ENCODE peak calls at places on chromosomes 7 and 10, in eight cellular contexts. One of them, this sample, is unnamed.

GRCh38 chr10:43002596-43002995 is 74.3 kb upstream of the RET start:
- DNase-seq in fibroblast of lung: no peak
- DNase-seq in pancreas: no peak
- DNase-seq in neuronal stem cell: no peak
- DNase-seq in psoas muscle: no peak
- DNase-seq in A549: no peak
- DNase-seq in right atrium auricular region: no peak
- DNase-seq in heart right ventricle: no peak
- DNase-seq in this sample: no peak

GRCh38 chr7:99791021-99791420 is 7.0 kb upstream of the CYP3A4 start:
- DNase-seq in fibroblast of lung: peak; percentile 21
- DNase-seq in pancreas: no peak
- DNase-seq in neuronal stem cell: no peak
- DNase-seq in psoas muscle: no peak
- DNase-seq in A549: no peak
- DNase-seq in right atrium auricular region: no peak
- DNase-seq in heart right ventricle: no peak
- DNase-seq in this sample: no peak

GRCh38 chr10:117476716-117477115 is 65.8 kb upstream of the EMX2 start:
- DNase-seq in fibroblast of lung: no peak
- DNase-seq in pancreas: no peak
- DNase-seq in neuronal stem cell: no peak
- DNase-seq in psoas muscle: peak; percentile 70
- DNase-seq in A549: no peak
- DNase-seq in right atrium auricular region: no peak
- DNase-seq in heart right ventricle: no peak
- DNase-seq in this sample: no peak

GRCh38 chr7:101522021-101522420 is 107.1 kb downstream of the MYL10 start:
- DNase-seq in fibroblast of lung: no peak
- DNase-seq in pancreas: no peak
- DNase-seq in neuronal stem cell: no peak
- DNase-seq in psoas muscle: no peak
- DNase-seq in A549: no peak
- DNase-seq in right atrium auricular region: no peak
- DNase-seq in heart right ventricle: no peak
- DNase-seq in this sample: no peak

GRCh38 chr10:7942311-7942710 is 112.2 kb upstream of the GATA3 start:
- DNase-seq in fibroblast of lung: no peak
- DNase-seq in pancreas: no peak
- DNase-seq in neuronal stem cell: no peak
- DNase-seq in psoas muscle: no peak
- DNase-seq in A549: no peak
- DNase-seq in right atrium auricular region: no peak
- DNase-seq in heart right ventricle: no peak
- DNase-seq in this sample: no peak

GRCh38 chr10:949446-949845 is 17.9 kb upstream of the LARP4B start:
- DNase-seq in fibroblast of lung: no peak
- DNase-seq in pancreas: no peak
- DNase-seq in neuronal stem cell: no peak
- DNase-seq in psoas muscle: no peak
- DNase-seq in A549: no peak
- DNase-seq in right atrium auricular region: no peak
- DNase-seq in heart right ventricle: no peak
- DNase-seq in this sample: no peak

GRCh38 chr7:37067961-37068536 is 343.8 kb upstream of the AOAH start:
- DNase-seq in fibroblast of lung: no peak
- DNase-seq in pancreas: peak; percentile 51
- DNase-seq in neuronal stem cell: no peak
- DNase-seq in psoas muscle: no peak
- DNase-seq in A549: no peak
- DNase-seq in right atrium auricular region: no peak
- DNase-seq in heart right ventricle: no peak
- DNase-seq in this sample: peak; percentile 45

GRCh38 chr10:78301891-78302738 is 268.5 kb downstream of the RPS24 start:
- DNase-seq in fibroblast of lung: no peak
- DNase-seq in pancreas: no peak
- DNase-seq in neuronal stem cell: no peak
- DNase-seq in psoas muscle: no peak
- DNase-seq in A549: no peak
- DNase-seq in right atrium auricular region: peak; percentile 57
- DNase-seq in heart right ventricle: no peak
- DNase-seq in this sample: no peak

GRCh38 chr10:74079028-74079913 is 71.4 kb downstream of the AP3M1 start:
- DNase-seq in fibroblast of lung: peak; percentile 40
- DNase-seq in pancreas: no peak
- DNase-seq in neuronal stem cell: no peak
- DNase-seq in psoas muscle: no peak
- DNase-seq in A549: no peak
- DNase-seq in right atrium auricular region: no peak
- DNase-seq in heart right ventricle: no peak
- DNase-seq in this sample: no peak

GRCh38 chr10:113474756-113475155 is 78.1 kb upstream of the HABP2 start:
- DNase-seq in fibroblast of lung: peak; percentile 33
- DNase-seq in pancreas: no peak
- DNase-seq in neuronal stem cell: no peak
- DNase-seq in psoas muscle: no peak
- DNase-seq in A549: no peak
- DNase-seq in right atrium auricular region: no peak
- DNase-seq in heart right ventricle: no peak
- DNase-seq in this sample: no peak

GRCh38 chr10:113477451-113477850 is 75.4 kb upstream of the HABP2 start:
- DNase-seq in fibroblast of lung: no peak
- DNase-seq in pancreas: no peak
- DNase-seq in neuronal stem cell: no peak
- DNase-seq in psoas muscle: no peak
- DNase-seq in A549: no peak
- DNase-seq in right atrium auricular region: no peak
- DNase-seq in heart right ventricle: no peak
- DNase-seq in this sample: no peak

GRCh38 chr10:14356921-14357320 is 26.2 kb upstream of the FRMD4A start:
- DNase-seq in fibroblast of lung: peak; percentile 87
- DNase-seq in pancreas: no peak
- DNase-seq in neuronal stem cell: no peak
- DNase-seq in psoas muscle: no peak
- DNase-seq in A549: no peak
- DNase-seq in right atrium auricular region: no peak
- DNase-seq in heart right ventricle: no peak
- DNase-seq in this sample: no peak

GRCh38 chr10:93813507-93814465 is 56.0 kb downstream of the LGI1 start:
- DNase-seq in fibroblast of lung: peak; percentile 37
- DNase-seq in pancreas: peak; percentile 74
- DNase-seq in neuronal stem cell: no peak
- DNase-seq in psoas muscle: peak; percentile 68
- DNase-seq in A549: peak; percentile 44
- DNase-seq in right atrium auricular region: peak; percentile 62
- DNase-seq in heart right ventricle: peak; percentile 48
- DNase-seq in this sample: peak; percentile 58

GRCh38 chr10:89793649-89794254 is 92.4 kb downstream of the KIF20B start:
- DNase-seq in fibroblast of lung: peak; percentile 63
- DNase-seq in pancreas: peak; percentile 42
- DNase-seq in neuronal stem cell: peak; percentile 65
- DNase-seq in psoas muscle: no peak
- DNase-seq in A549: peak; percentile 73
- DNase-seq in right atrium auricular region: no peak
- DNase-seq in heart right ventricle: no peak
- DNase-seq in this sample: peak; percentile 87
- H3K27ac ChIP-seq in fibroblast of lung: no peak overlapping the region
- H3K27ac ChIP-seq in pancreas: no peak overlapping the region
- H3K27ac ChIP-seq in neuronal stem cell: no peak overlapping the region
- H3K27ac ChIP-seq in psoas muscle: no peak overlapping the region
- H3K27ac ChIP-seq in A549: no peak overlapping the region
- H3K27ac ChIP-seq in right atrium auricular region: no peak overlapping the region
- H3K27ac ChIP-seq in heart right ventricle: no peak overlapping the region
- H3K27ac ChIP-seq in this sample: no peak overlapping the region

GRCh38 chr10:29628912-29629526 is 5.8 kb downstream of the SVIL start:
- DNase-seq in fibroblast of lung: no peak
- DNase-seq in pancreas: no peak
- DNase-seq in neuronal stem cell: no peak
- DNase-seq in psoas muscle: no peak
- DNase-seq in A549: no peak
- DNase-seq in right atrium auricular region: no peak
- DNase-seq in heart right ventricle: no peak
- DNase-seq in this sample: no peak

GRCh38 chr10:29627201-29628105 is 7.3 kb downstream of the SVIL start:
- DNase-seq in fibroblast of lung: peak; percentile 71
- DNase-seq in pancreas: no peak
- DNase-seq in neuronal stem cell: no peak
- DNase-seq in psoas muscle: no peak
- DNase-seq in A549: no peak
- DNase-seq in right atrium auricular region: no peak
- DNase-seq in heart right ventricle: no peak
- DNase-seq in this sample: no peak

GRCh38 chr10:29631049-29631339 is 3.8 kb downstream of the SVIL start:
- DNase-seq in fibroblast of lung: no peak
- DNase-seq in pancreas: no peak
- DNase-seq in neuronal stem cell: no peak
- DNase-seq in psoas muscle: no peak
- DNase-seq in A549: no peak
- DNase-seq in right atrium auricular region: no peak
- DNase-seq in heart right ventricle: no peak
- DNase-seq in this sample: no peak

GRCh38 chr10:29634105-29634504 is 666 bp downstream of the SVIL start:
- DNase-seq in fibroblast of lung: no peak
- DNase-seq in pancreas: no peak
- DNase-seq in neuronal stem cell: no peak
- DNase-seq in psoas muscle: no peak
- DNase-seq in A549: no peak
- DNase-seq in right atrium auricular region: no peak
- DNase-seq in heart right ventricle: no peak
- DNase-seq in this sample: no peak

DNA sequence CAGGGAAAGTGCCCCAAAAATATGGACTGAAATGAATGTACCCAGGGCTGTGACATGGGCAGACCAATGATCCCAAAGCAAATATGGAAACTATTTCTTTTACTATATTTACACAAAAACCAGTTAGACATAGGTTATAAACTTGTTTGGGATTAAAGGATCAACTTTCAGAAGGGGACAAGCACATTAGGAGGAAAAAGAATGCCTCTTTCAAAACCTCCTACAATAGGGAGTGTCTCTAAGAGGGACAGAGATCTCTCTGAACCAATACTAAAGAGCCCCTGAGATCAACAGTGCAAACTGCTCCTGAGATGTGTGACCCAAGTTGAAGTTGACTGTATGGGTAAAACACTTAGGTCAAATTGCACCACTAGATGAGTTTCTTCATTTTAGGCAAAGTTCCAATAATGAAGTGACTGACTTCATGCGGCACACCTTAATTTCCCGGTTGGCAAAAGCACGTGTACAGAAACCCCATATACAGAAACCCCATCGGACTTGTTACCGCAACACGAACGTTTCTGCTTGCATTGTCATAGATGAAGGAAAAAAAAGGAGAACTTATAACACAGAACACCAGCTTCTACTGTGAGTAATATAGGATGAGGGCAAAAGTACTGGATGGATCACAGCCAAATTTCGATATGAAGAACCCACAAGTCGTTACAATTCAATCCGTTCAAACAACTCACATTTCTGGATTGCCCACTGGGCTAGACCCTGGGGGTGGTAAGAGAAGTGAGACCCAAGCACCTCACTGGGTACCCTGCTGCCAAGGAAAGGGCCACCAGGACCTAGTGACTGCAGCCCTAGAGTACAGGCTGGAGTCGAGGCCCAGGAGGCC is 4.3 kb downstream of the SVIL start:
- DNase-seq in fibroblast of lung: no peak
- DNase-seq in pancreas: no peak
- DNase-seq in neuronal stem cell: no peak
- DNase-seq in psoas muscle: no peak
- DNase-seq in A549: no peak
- DNase-seq in right atrium auricular region: no peak
- DNase-seq in heart right ventricle: no peak
- DNase-seq in this sample: no peak
- H3K4me3 ChIP-seq in fibroblast of lung: no peak overlapping the region
- H3K4me3 ChIP-seq in pancreas: no peak overlapping the region
- H3K4me3 ChIP-seq in neuronal stem cell: no peak overlapping the region
- H3K4me3 ChIP-seq in psoas muscle: peak overlapping the region; percentile 77
- H3K4me3 ChIP-seq in A549: no peak overlapping the region
- H3K4me3 ChIP-seq in right atrium auricular region: peak overlapping the region; percentile 43
- H3K4me3 ChIP-seq in heart right ventricle: peak overlapping the region; percentile 55
- H3K4me3 ChIP-seq in this sample: peak overlapping the region; percentile 12

GRCh38 chr10:63553473-63553872 is 32.3 kb downstream of the REEP3 start:
- DNase-seq in fibroblast of lung: no peak
- DNase-seq in pancreas: no peak
- DNase-seq in neuronal stem cell: no peak
- DNase-seq in psoas muscle: no peak
- DNase-seq in A549: no peak
- DNase-seq in right atrium auricular region: no peak
- DNase-seq in heart right ventricle: no peak
- DNase-seq in this sample: no peak
- H3K4me1 ChIP-seq in fibroblast of lung: peaks cover 23% of the 10 kb centered on the region
- H3K4me1 ChIP-seq in pancreas: no peaks in the 10 kb centered on the region
- H3K4me1 ChIP-seq in neuronal stem cell: no peaks in the 10 kb centered on the region
- H3K4me1 ChIP-seq in psoas muscle: peaks cover 12% of the 10 kb centered on the region
- H3K4me1 ChIP-seq in A549: peaks cover 24% of the 10 kb centered on the region
- H3K4me1 ChIP-seq in right atrium auricular region: no peaks in the 10 kb centered on the region
- H3K4me1 ChIP-seq in heart right ventricle: no peaks in the 10 kb centered on the region
- H3K4me1 ChIP-seq in this sample: peaks cover 7% of the 10 kb centered on the region

DNA sequence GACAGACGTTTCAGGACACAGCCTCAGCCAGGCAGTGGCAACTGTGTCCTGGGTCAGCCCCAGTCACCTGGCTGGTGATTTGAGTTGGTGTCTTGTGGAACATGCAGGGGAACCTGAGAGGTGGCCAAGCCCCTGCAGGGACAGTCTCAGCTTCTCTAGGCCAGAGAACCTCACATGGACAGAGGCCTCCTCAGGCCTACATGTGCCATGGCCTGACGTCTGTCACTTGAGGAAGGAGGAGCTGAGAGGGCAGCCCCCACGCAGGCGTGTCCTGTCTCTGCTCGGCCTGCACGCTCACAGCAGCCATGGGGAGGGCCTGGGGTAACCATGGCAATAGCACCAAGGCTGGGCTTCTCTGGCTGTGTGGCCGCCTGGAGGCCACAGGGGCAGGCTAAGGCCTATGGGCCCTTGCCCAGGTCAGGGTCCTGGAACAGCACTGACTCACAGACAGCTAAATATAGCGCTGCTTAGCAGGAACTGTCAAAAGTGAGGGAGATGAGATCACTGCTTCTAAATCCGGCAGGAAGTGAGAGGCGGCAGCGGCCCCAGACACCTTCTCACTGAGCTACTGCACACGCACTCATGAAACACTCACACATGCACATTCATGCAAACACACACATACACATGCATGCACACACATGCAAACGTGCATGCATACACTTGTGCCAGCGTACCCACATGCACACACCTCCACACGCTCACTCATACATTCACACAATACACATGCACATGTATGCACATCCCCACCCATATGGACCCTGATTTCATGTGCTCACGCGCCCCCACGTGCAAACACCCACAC is 57.0 kb downstream of the YKT6 start:
- DNase-seq in fibroblast of lung: peak; percentile 89
- DNase-seq in pancreas: peak; percentile 24
- DNase-seq in neuronal stem cell: no peak
- DNase-seq in psoas muscle: peak; percentile 89
- DNase-seq in A549: no peak
- DNase-seq in right atrium auricular region: peak; percentile 78
- DNase-seq in heart right ventricle: peak; percentile 75
- DNase-seq in this sample: peak; percentile 89
- H3K27ac ChIP-seq in fibroblast of lung: peak overlapping the region; percentile 72
- H3K27ac ChIP-seq in pancreas: no peak overlapping the region
- H3K27ac ChIP-seq in neuronal stem cell: no peak overlapping the region
- H3K27ac ChIP-seq in psoas muscle: peak overlapping the region; percentile 94
- H3K27ac ChIP-seq in A549: no peak overlapping the region
- H3K27ac ChIP-seq in right atrium auricular region: peak overlapping the region; percentile 89
- H3K27ac ChIP-seq in heart right ventricle: peak overlapping the region; percentile 71
- H3K27ac ChIP-seq in this sample: peak overlapping the region; percentile 92